ENCODE peak calls at places on chromosomes 16 and 17, in seven cellular contexts. One of them, this sample, is unnamed.

GRCh38 chr17:55305321-55306087 is 40.7 kb downstream of the HLF start:
- DNase-seq in EH: no peak
- DNase-seq in activated CD4-positive, alpha-beta T cell treated with anti-CD3 and anti-CD28 coated beads for 48 hours: no peak
- DNase-seq in HFF-Myc: no peak
- DNase-seq in left colon: no peak
- DNase-seq in adipocyte: no peak
- DNase-seq in activated CD8-positive, alpha-beta T cell treated with anti-CD3 and anti-CD28 coated beads for 36 hours: no peak
- DNase-seq in this sample: no peak

GRCh38 chr17:10687497-10687896 is 9.8 kb downstream of the SCO1 start:
- DNase-seq in EH: no peak
- DNase-seq in activated CD4-positive, alpha-beta T cell treated with anti-CD3 and anti-CD28 coated beads for 48 hours: no peak
- DNase-seq in HFF-Myc: no peak
- DNase-seq in left colon: no peak
- DNase-seq in adipocyte: no peak
- DNase-seq in activated CD8-positive, alpha-beta T cell treated with anti-CD3 and anti-CD28 coated beads for 36 hours: no peak
- DNase-seq in this sample: no peak

GRCh38 chr16:82631701-82632685 is 5.2 kb downstream of the CDH13 start:
- DNase-seq in EH: peak
- DNase-seq in activated CD4-positive, alpha-beta T cell treated with anti-CD3 and anti-CD28 coated beads for 48 hours: no peak
- DNase-seq in HFF-Myc: no peak
- DNase-seq in left colon: no peak
- DNase-seq in adipocyte: no peak
- DNase-seq in activated CD8-positive, alpha-beta T cell treated with anti-CD3 and anti-CD28 coated beads for 36 hours: peak
- DNase-seq in this sample: peak

GRCh38 chr17:7281074-7281952 is at the start of gene SLC2A4:
- DNase-seq in EH: peak
- DNase-seq in activated CD4-positive, alpha-beta T cell treated with anti-CD3 and anti-CD28 coated beads for 48 hours: peak
- DNase-seq in HFF-Myc: peak
- DNase-seq in left colon: peak
- DNase-seq in adipocyte: peak
- DNase-seq in activated CD8-positive, alpha-beta T cell treated with anti-CD3 and anti-CD28 coated beads for 36 hours: peak
- DNase-seq in this sample: peak

GRCh38 chr17:80948091-80948960 is 43.3 kb upstream of the CHMP6 start:
- DNase-seq in EH: no peak
- DNase-seq in activated CD4-positive, alpha-beta T cell treated with anti-CD3 and anti-CD28 coated beads for 48 hours: no peak
- DNase-seq in HFF-Myc: no peak
- DNase-seq in left colon: peak
- DNase-seq in adipocyte: no peak
- DNase-seq in activated CD8-positive, alpha-beta T cell treated with anti-CD3 and anti-CD28 coated beads for 36 hours: no peak
- DNase-seq in this sample: no peak

GRCh38 chr17:15917439-15918027 is 27.4 kb upstream of the ADORA2B start:
- DNase-seq in EH: no peak
- DNase-seq in activated CD4-positive, alpha-beta T cell treated with anti-CD3 and anti-CD28 coated beads for 48 hours: no peak
- DNase-seq in HFF-Myc: no peak
- DNase-seq in left colon: no peak
- DNase-seq in adipocyte: peak
- DNase-seq in activated CD8-positive, alpha-beta T cell treated with anti-CD3 and anti-CD28 coated beads for 36 hours: no peak
- DNase-seq in this sample: no peak

GRCh38 chr17:37283414-37283961 is 92.3 kb upstream of the C17orf78 start:
- DNase-seq in EH: peak
- DNase-seq in activated CD4-positive, alpha-beta T cell treated with anti-CD3 and anti-CD28 coated beads for 48 hours: no peak
- DNase-seq in HFF-Myc: no peak
- DNase-seq in left colon: no peak
- DNase-seq in adipocyte: peak
- DNase-seq in activated CD8-positive, alpha-beta T cell treated with anti-CD3 and anti-CD28 coated beads for 36 hours: no peak
- DNase-seq in this sample: no peak

GRCh38 chr16:72990003-72990521 is 57.9 kb downstream of the ZFHX3 start:
- DNase-seq in EH: peak
- DNase-seq in activated CD4-positive, alpha-beta T cell treated with anti-CD3 and anti-CD28 coated beads for 48 hours: no peak
- DNase-seq in HFF-Myc: peak
- DNase-seq in left colon: peak
- DNase-seq in adipocyte: peak
- DNase-seq in activated CD8-positive, alpha-beta T cell treated with anti-CD3 and anti-CD28 coated beads for 36 hours: no peak
- DNase-seq in this sample: peak

GRCh38 chr17:81483085-81483861 is 29.3 kb downstream of the ACTG1 start:
- DNase-seq in EH: no peak
- DNase-seq in activated CD4-positive, alpha-beta T cell treated with anti-CD3 and anti-CD28 coated beads for 48 hours: no peak
- DNase-seq in HFF-Myc: no peak
- DNase-seq in left colon: peak
- DNase-seq in adipocyte: no peak
- DNase-seq in activated CD8-positive, alpha-beta T cell treated with anti-CD3 and anti-CD28 coated beads for 36 hours: peak
- DNase-seq in this sample: no peak

GRCh38 chr17:29005936-29006438 is at the start of gene SEZ6:
- DNase-seq in EH: peak
- DNase-seq in activated CD4-positive, alpha-beta T cell treated with anti-CD3 and anti-CD28 coated beads for 48 hours: peak
- DNase-seq in HFF-Myc: no peak
- DNase-seq in left colon: peak
- DNase-seq in adipocyte: peak
- DNase-seq in activated CD8-positive, alpha-beta T cell treated with anti-CD3 and anti-CD28 coated beads for 36 hours: peak
- DNase-seq in this sample: peak

GRCh38 chr16:20923876-20924275 is 23.3 kb downstream of the LYRM1 start:
- DNase-seq in EH: no peak
- DNase-seq in activated CD4-positive, alpha-beta T cell treated with anti-CD3 and anti-CD28 coated beads for 48 hours: no peak
- DNase-seq in HFF-Myc: no peak
- DNase-seq in left colon: no peak
- DNase-seq in adipocyte: no peak
- DNase-seq in activated CD8-positive, alpha-beta T cell treated with anti-CD3 and anti-CD28 coated beads for 36 hours: no peak
- DNase-seq in this sample: no peak

GRCh38 chr17:66541461-66542182 is 239.2 kb downstream of the PRKCA start:
- DNase-seq in EH: peak
- DNase-seq in activated CD4-positive, alpha-beta T cell treated with anti-CD3 and anti-CD28 coated beads for 48 hours: no peak
- DNase-seq in HFF-Myc: no peak
- DNase-seq in left colon: peak
- DNase-seq in adipocyte: peak
- DNase-seq in activated CD8-positive, alpha-beta T cell treated with anti-CD3 and anti-CD28 coated beads for 36 hours: peak
- DNase-seq in this sample: peak

GRCh38 chr17:65055708-65056638 is 567 bp downstream of the GNA13 start:
- DNase-seq in EH: peak
- DNase-seq in activated CD4-positive, alpha-beta T cell treated with anti-CD3 and anti-CD28 coated beads for 48 hours: peak
- DNase-seq in HFF-Myc: no peak
- DNase-seq in left colon: peak
- DNase-seq in adipocyte: peak
- DNase-seq in activated CD8-positive, alpha-beta T cell treated with anti-CD3 and anti-CD28 coated beads for 36 hours: peak
- DNase-seq in this sample: peak

GRCh38 chr16:72946474-72947194 is 101.3 kb downstream of the ZFHX3 start:
- DNase-seq in EH: no peak
- DNase-seq in activated CD4-positive, alpha-beta T cell treated with anti-CD3 and anti-CD28 coated beads for 48 hours: no peak
- DNase-seq in HFF-Myc: no peak
- DNase-seq in left colon: no peak
- DNase-seq in adipocyte: no peak
- DNase-seq in activated CD8-positive, alpha-beta T cell treated with anti-CD3 and anti-CD28 coated beads for 36 hours: no peak
- DNase-seq in this sample: no peak

GRCh38 chr17:77840156-77840555 is 118.3 kb upstream of the TNRC6C start:
- DNase-seq in EH: no peak
- DNase-seq in activated CD4-positive, alpha-beta T cell treated with anti-CD3 and anti-CD28 coated beads for 48 hours: no peak
- DNase-seq in HFF-Myc: no peak
- DNase-seq in left colon: no peak
- DNase-seq in adipocyte: no peak
- DNase-seq in activated CD8-positive, alpha-beta T cell treated with anti-CD3 and anti-CD28 coated beads for 36 hours: no peak
- DNase-seq in this sample: no peak

GRCh38 chr16:30112197-30113030 is 923 bp downstream of the GDPD3 start:
- DNase-seq in EH: peak
- DNase-seq in activated CD4-positive, alpha-beta T cell treated with anti-CD3 and anti-CD28 coated beads for 48 hours: peak
- DNase-seq in HFF-Myc: no peak
- DNase-seq in left colon: peak
- DNase-seq in adipocyte: peak
- DNase-seq in activated CD8-positive, alpha-beta T cell treated with anti-CD3 and anti-CD28 coated beads for 36 hours: peak
- DNase-seq in this sample: peak

GRCh38 chr16:1348926-1349325 is 2.8 kb downstream of the TSR3 start:
- DNase-seq in EH: no peak
- DNase-seq in activated CD4-positive, alpha-beta T cell treated with anti-CD3 and anti-CD28 coated beads for 48 hours: no peak
- DNase-seq in HFF-Myc: no peak
- DNase-seq in left colon: no peak
- DNase-seq in adipocyte: no peak
- DNase-seq in activated CD8-positive, alpha-beta T cell treated with anti-CD3 and anti-CD28 coated beads for 36 hours: no peak
- DNase-seq in this sample: no peak

GRCh38 chr17:17693253-17693954 is 12.1 kb downstream of the RAI1 start:
- DNase-seq in EH: peak
- DNase-seq in activated CD4-positive, alpha-beta T cell treated with anti-CD3 and anti-CD28 coated beads for 48 hours: no peak
- DNase-seq in HFF-Myc: no peak
- DNase-seq in left colon: no peak
- DNase-seq in adipocyte: no peak
- DNase-seq in activated CD8-positive, alpha-beta T cell treated with anti-CD3 and anti-CD28 coated beads for 36 hours: no peak
- DNase-seq in this sample: peak

GRCh38 chr16:67959520-67959919 is 8.9 kb downstream of the SLC12A4 start:
- DNase-seq in EH: peak
- DNase-seq in activated CD4-positive, alpha-beta T cell treated with anti-CD3 and anti-CD28 coated beads for 48 hours: no peak
- DNase-seq in HFF-Myc: no peak
- DNase-seq in left colon: peak
- DNase-seq in adipocyte: peak
- DNase-seq in activated CD8-positive, alpha-beta T cell treated with anti-CD3 and anti-CD28 coated beads for 36 hours: no peak
- DNase-seq in this sample: peak

GRCh38 chr16:56781565-56781964 is 51.6 kb downstream of the NUP93 start:
- DNase-seq in EH: no peak
- DNase-seq in activated CD4-positive, alpha-beta T cell treated with anti-CD3 and anti-CD28 coated beads for 48 hours: no peak
- DNase-seq in HFF-Myc: no peak
- DNase-seq in left colon: no peak
- DNase-seq in adipocyte: no peak
- DNase-seq in activated CD8-positive, alpha-beta T cell treated with anti-CD3 and anti-CD28 coated beads for 36 hours: no peak
- DNase-seq in this sample: no peak

GRCh38 chr16:78794581-78795300 is 695.3 kb downstream of the WWOX start:
- DNase-seq in EH: no peak
- DNase-seq in activated CD4-positive, alpha-beta T cell treated with anti-CD3 and anti-CD28 coated beads for 48 hours: no peak
- DNase-seq in HFF-Myc: no peak
- DNase-seq in left colon: no peak
- DNase-seq in adipocyte: no peak
- DNase-seq in activated CD8-positive, alpha-beta T cell treated with anti-CD3 and anti-CD28 coated beads for 36 hours: peak
- DNase-seq in this sample: no peak

GRCh38 chr17:63675607-63676539 is 24.1 kb downstream of the LIMD2 start:
- DNase-seq in EH: peak
- DNase-seq in activated CD4-positive, alpha-beta T cell treated with anti-CD3 and anti-CD28 coated beads for 48 hours: no peak
- DNase-seq in HFF-Myc: peak
- DNase-seq in left colon: peak
- DNase-seq in adipocyte: peak
- DNase-seq in activated CD8-positive, alpha-beta T cell treated with anti-CD3 and anti-CD28 coated beads for 36 hours: no peak
- DNase-seq in this sample: peak

GRCh38 chr16:50467943-50468748 is 80.0 kb upstream of the NKD1 start:
- DNase-seq in EH: peak
- DNase-seq in activated CD4-positive, alpha-beta T cell treated with anti-CD3 and anti-CD28 coated beads for 48 hours: peak
- DNase-seq in HFF-Myc: no peak
- DNase-seq in left colon: no peak
- DNase-seq in adipocyte: peak
- DNase-seq in activated CD8-positive, alpha-beta T cell treated with anti-CD3 and anti-CD28 coated beads for 36 hours: peak
- DNase-seq in this sample: peak

GRCh38 chr17:61230461-61230860 is 169.2 kb upstream of the TBX2 start:
- DNase-seq in EH: no peak
- DNase-seq in activated CD4-positive, alpha-beta T cell treated with anti-CD3 and anti-CD28 coated beads for 48 hours: no peak
- DNase-seq in HFF-Myc: no peak
- DNase-seq in left colon: no peak
- DNase-seq in adipocyte: no peak
- DNase-seq in activated CD8-positive, alpha-beta T cell treated with anti-CD3 and anti-CD28 coated beads for 36 hours: no peak
- DNase-seq in this sample: no peak

GRCh38 chr17:82775033-82775823 is 23.4 kb downstream of the TBCD start:
- DNase-seq in EH: peak
- DNase-seq in activated CD4-positive, alpha-beta T cell treated with anti-CD3 and anti-CD28 coated beads for 48 hours: peak
- DNase-seq in HFF-Myc: no peak
- DNase-seq in left colon: no peak
- DNase-seq in adipocyte: peak
- DNase-seq in activated CD8-positive, alpha-beta T cell treated with anti-CD3 and anti-CD28 coated beads for 36 hours: peak
- DNase-seq in this sample: peak

GRCh38 chr16:22001591-22001990 is 675 bp upstream of the PDZD9 start:
- DNase-seq in EH: peak
- DNase-seq in activated CD4-positive, alpha-beta T cell treated with anti-CD3 and anti-CD28 coated beads for 48 hours: no peak
- DNase-seq in HFF-Myc: no peak
- DNase-seq in left colon: no peak
- DNase-seq in adipocyte: peak
- DNase-seq in activated CD8-positive, alpha-beta T cell treated with anti-CD3 and anti-CD28 coated beads for 36 hours: no peak
- DNase-seq in this sample: peak